ENCODE peak calls at places on chromosomes 1 and 21, in eight cellular contexts. A, R, Q, M, V, G, F and X are unnamed samples.

GRCh38 chr1:224447251-224447650 is 12.7 kb upstream of the WDR26 start:
- DNase-seq in A (no peak), R (peak; percentile 76), Q (no peak), M (no peak), V (peak; percentile 46), G (peak; percentile 67), F (no peak), X (no peak)

GRCh38 chr1:232726048-232726779 is 79.0 kb upstream of the MAP10 start:
- DNase-seq in A (no peak), R (peak; percentile 10), Q (no peak), M (no peak), V (no peak), G (no peak), F (peak; percentile 53), X (no peak)

GRCh38 chr1:248372394-248372793 is 3.2 kb upstream of the OR2T6 start:
- DNase-seq in A (no peak), R (no peak), Q (no peak), M (no peak), V (no peak), G (no peak), F (no peak), X (no peak)

GRCh38 chr21:39321424-39321823 is 8.0 kb upstream of the BRWD1 start:
- DNase-seq in A (peak; percentile 60), R (no peak), Q (no peak), M (no peak), V (peak; percentile 5), G (no peak), F (no peak), X (no peak)

GRCh38 chr1:194069168-194069830 is 882.9 kb upstream of the B3GALT2 start:
- DNase-seq in A (no peak), R (no peak), Q (no peak), M (no peak), V (no peak), G (peak; percentile 70), F (no peak), X (peak; percentile 80)

GRCh38 chr1:93629101-93630059 is 52.3 kb downstream of the BCAR3 start:
- DNase-seq in A (peak; percentile 17), R (peak; percentile 84), Q (peak; percentile 23), M (peak; percentile 28), V (peak; percentile 38), G (no peak), F (peak; percentile 90), X (no peak)

GRCh38 chr1:156618853-156619581 is at the start of gene HAPLN2:
- DNase-seq in A (no peak), R (peak; percentile 36), Q (no peak), M (no peak), V (peak; percentile 10), G (no peak), F (peak; percentile 82), X (no peak)

GRCh38 chr1:6414443-6414844 is 5.3 kb downstream of the HES2 start:
- DNase-seq in A (no peak), R (peak; percentile 76), Q (no peak), M (no peak), V (peak; percentile 18), G (no peak), F (peak; percentile 96), X (no peak)

GRCh38 chr1:155888481-155888880 is 22.7 kb downstream of the RIT1 start:
- DNase-seq in A (no peak), R (no peak), Q (no peak), M (no peak), V (no peak), G (no peak), F (no peak), X (no peak)

GRCh38 chr1:78229344-78229743 is 183.6 kb downstream of the GIPC2 start:
- DNase-seq in A (no peak), R (no peak), Q (no peak), M (no peak), V (no peak), G (no peak), F (no peak), X (no peak)

GRCh38 chr1:97797403-97798183 is 123.2 kb downstream of the DPYD start:
- DNase-seq in A (no peak), R (peak; percentile 71), Q (no peak), M (no peak), V (no peak), G (peak; percentile 27), F (no peak), X (no peak)

GRCh38 chr1:202143768-202144509 is 598 bp downstream of the ARL8A start:
- DNase-seq in A (no peak), R (peak; percentile 39), Q (no peak), M (no peak), V (peak; percentile 32), G (peak; percentile 59), F (peak; percentile 73), X (peak; percentile 59)

GRCh38 chr1:234322979-234323378 is 50.3 kb upstream of the COA6 start:
- DNase-seq in A (no peak), R (peak; percentile 48), Q (no peak), M (peak; percentile 52), V (peak; percentile 14), G (peak; percentile 37), F (peak; percentile 94), X (no peak)

GRCh38 chr1:197782719-197783328 is 7.5 kb upstream of the DENND1B start:
- DNase-seq in A (no peak), R (peak; percentile 36), Q (no peak), M (no peak), V (no peak), G (no peak), F (no peak), X (no peak)